ENCODE peak calls at places on chromosome 20, in eight cellular contexts. K is kidney epithelial cell; D is naive B cell; P is ascending aorta; T is activated T-cell treated with anti-CD3 and anti-CD28 coated beads for 4 hours; Y is NCI-H2171 treated with DMSO at 0.1 percent for 48 hours; A is cardiac septum; G is CD8-positive, alpha-beta memory T cell. M is an unnamed sample.

GRCh38 chr20:36155991-36156390 is 1.5 kb downstream of the EPB41L1 start:
- DNase-seq in K (no peak), Y (no peak), T (no peak), D (no peak), A (no peak), P (no peak), G (no peak), M (no peak)

GRCh38 chr20:49517509-49518100 is 35.1 kb upstream of the KCNB1 start:
- DNase-seq in P (no peak), G (no peak), Y (no peak), A (no peak), K (no peak), T (no peak), D (no peak), M (no peak)

GRCh38 chr20:63232235-63233060 is 3.3 kb upstream of the BIRC7 start:
- DNase-seq in K (peak), D (no peak), Y (no peak), A (no peak), G (no peak), P (no peak), T (no peak), M (no peak)

GRCh38 chr20:51365670-51366069 is 176.8 kb downstream of the NFATC2 start:
- DNase-seq in K (no peak), Y (no peak), T (no peak), D (no peak), P (no peak), A (no peak), G (no peak), M (no peak)

GRCh38 chr20:31811796-31812728 is 7.1 kb upstream of the MYLK2 start:
- DNase-seq in G (no peak), K (peak), D (no peak), Y (no peak), P (no peak), A (no peak), T (no peak), M (no peak)

GRCh38 chr20:44651507-44652373 is at the start of gene ADA:
- DNase-seq in K (no peak), P (peak), Y (peak), G (peak), T (no peak), A (peak), D (peak), M (peak)

GRCh38 chr20:47231382-47232042 is 125.0 kb downstream of the ZMYND8 start:
- DNase-seq in T (no peak), D (no peak), A (no peak), G (no peak), K (no peak), P (no peak), Y (no peak), M (no peak)

GRCh38 chr20:51318058-51318960 is 224.2 kb downstream of the NFATC2 start:
- DNase-seq in T (peak), A (no peak), Y (peak), D (peak), K (no peak), P (no peak), G (peak), M (peak)

GRCh38 chr20:25338112-25339023 is 52.3 kb downstream of the ABHD12 start:
- DNase-seq in Y (no peak), G (no peak), T (no peak), P (no peak), D (no peak), A (no peak), K (no peak), M (no peak)

GRCh38 chr20:63847374-63848002 is 13.8 kb upstream of the ABHD16B start:
- DNase-seq in K (no peak), D (no peak), T (no peak), A (no peak), G (no peak), Y (no peak), P (no peak), M (no peak)

GRCh38 chr20:56443654-56444540 is 24.5 kb upstream of the RTF2 start:
- DNase-seq in G (no peak), D (no peak), K (no peak), Y (no peak), T (no peak), P (no peak), A (no peak), M (peak)

GRCh38 chr20:54209216-54209813 is 1.4 kb downstream of the PFDN4 start:
- DNase-seq in P (no peak), G (no peak), A (no peak), T (no peak), D (no peak), Y (no peak), K (no peak), M (no peak)

GRCh38 chr20:60268502-60268901 is 310.3 kb downstream of the CDH26 start:
- DNase-seq in A (no peak), G (no peak), K (no peak), T (no peak), D (no peak), Y (peak), P (no peak), M (peak)

GRCh38 chr20:46494077-46494476 is 19.3 kb downstream of the ZNF334 start:
- DNase-seq in G (no peak), K (no peak), T (no peak), P (no peak), Y (peak), A (no peak), D (no peak), M (no peak)

GRCh38 chr20:60046011-60046413 is 87.8 kb downstream of the CDH26 start:
- DNase-seq in D (no peak), A (no peak), Y (no peak), T (no peak), G (no peak), P (peak), K (no peak), M (no peak)

GRCh38 chr20:4401601-4402000 is 320.1 kb upstream of the PRND start:
- DNase-seq in G (no peak), T (no peak), Y (no peak), K (no peak), A (no peak), D (no peak), P (no peak), M (no peak)

GRCh38 chr20:56815796-56816195 is 186.7 kb downstream of the TFAP2C start:
- DNase-seq in A (no peak), D (no peak), K (no peak), Y (no peak), P (no peak), T (no peak), G (no peak), M (no peak)